ENCODE peak calls at places on chromosomes 3 and 15, in six cellular contexts. F, B, W, X, C and E are unnamed samples.

GRCh38 chr3:52240059-52240885 is 1.3 kb upstream of the TWF2 start:
- DNase-seq in F (no peak), B (peak; percentile 98), W (no peak), X (peak; percentile 61), C (peak; percentile 60), E (peak; percentile 98)

GRCh38 chr3:30145281-30145680 is 461.1 kb upstream of the TGFBR2 start:
- DNase-seq in F (no peak), B (no peak), W (no peak), X (no peak), C (no peak), E (peak; percentile 3)

GRCh38 chr15:50066202-50066601 is 52.8 kb downstream of the ATP8B4 start:
- DNase-seq in F (no peak), B (peak; percentile 95), W (no peak), X (no peak), C (peak; percentile 4), E (peak; percentile 32)

GRCh38 chr3:74214286-74214685 is 400.2 kb downstream of the CNTN3 start:
- DNase-seq in F (no peak), B (no peak), W (no peak), X (no peak), C (no peak), E (no peak)

GRCh38 chr3:99319450-99319849 is 318.9 kb upstream of the COL8A1 start:
- DNase-seq in F (no peak), B (no peak), W (no peak), X (no peak), C (no peak), E (no peak)

GRCh38 chr15:58517252-58517681 is 85.5 kb downstream of the LIPC start:
- DNase-seq in F (no peak), B (no peak), W (no peak), X (no peak), C (no peak), E (no peak)

GRCh38 chr3:138082085-138082991 is 33.1 kb downstream of the DZIP1L start:
- DNase-seq in F (no peak), B (peak; percentile 92), W (no peak), X (no peak), C (peak; percentile 75), E (peak; percentile 93)

GRCh38 chr3:75001330-75001729 is 386.9 kb upstream of the CNTN3 start:
- DNase-seq in F (no peak), B (no peak), W (no peak), X (no peak), C (no peak), E (peak; percentile 4)

GRCh38 chr3:128358156-128358895 is 108.4 kb downstream of the DNAJB8 start:
- DNase-seq in F (no peak), B (no peak), W (no peak), X (no peak), C (no peak), E (no peak)

GRCh38 chr3:188817103-188817919 is 354.5 kb upstream of the TPRG1 start:
- DNase-seq in F (no peak), B (no peak), W (no peak), X (no peak), C (peak; percentile 67), E (no peak)

GRCh38 chr3:14127516-14128161 is 2.8 kb downstream of the TMEM43 start:
- DNase-seq in F (no peak), B (no peak), W (no peak), X (peak; percentile 2), C (peak; percentile 41), E (no peak)

GRCh38 chr3:124791639-124792111 is 61.4 kb downstream of the UMPS start:
- DNase-seq in F (no peak), B (peak; percentile 100), W (no peak), X (no peak), C (no peak), E (peak; percentile 95)

GRCh38 chr3:113533534-113533892 is 1.2 kb downstream of the SIDT1 start:
- DNase-seq in F (no peak), B (no peak), W (no peak), X (no peak), C (no peak), E (no peak)

GRCh38 chr3:71258116-71258515 is 325.4 kb downstream of the FOXP1 start:
- DNase-seq in F (no peak), B (peak; percentile 26), W (no peak), X (no peak), C (no peak), E (peak; percentile 78)

GRCh38 chr15:47471020-47471419 is 246.3 kb upstream of the SEMA6D start:
- DNase-seq in F (no peak), B (no peak), W (no peak), X (no peak), C (no peak), E (peak; percentile 67)

GRCh38 chr3:115626711-115627110 is 3.4 kb downstream of the GAP43 start:
- DNase-seq in F (no peak), B (no peak), W (no peak), X (no peak), C (no peak), E (no peak)

GRCh38 chr15:68370768-68371151 is 61.2 kb downstream of the ITGA11 start:
- DNase-seq in F (no peak), B (no peak), W (no peak), X (no peak), C (no peak), E (no peak)

GRCh38 chr15:83559310-83559966 is 94.5 kb upstream of the ADAMTSL3 start:
- DNase-seq in F (peak; percentile 61), B (peak; percentile 65), W (peak; percentile 74), X (peak; percentile 73), C (peak; percentile 54), E (peak; percentile 61)

GRCh38 chr3:162390891-162391290 is 894.3 kb downstream of the OTOL1 start:
- DNase-seq in F (no peak), B (peak; percentile 46), W (no peak), X (no peak), C (no peak), E (peak; percentile 85)

GRCh38 chr15:73965094-73965729 is 26.9 kb downstream of the STOML1 start:
- DNase-seq in F (no peak), B (no peak), W (no peak), X (peak; percentile 67), C (no peak), E (no peak)

GRCh38 chr3:27667751-27668150 is 54.4 kb downstream of the EOMES start:
- DNase-seq in F (no peak), B (no peak), W (peak; percentile 13), X (no peak), C (no peak), E (no peak)

GRCh38 chr3:27670619-27671018 is 51.5 kb downstream of the EOMES start:
- DNase-seq in F (no peak), B (no peak), W (no peak), X (no peak), C (no peak), E (no peak)

GRCh38 chr3:27666708-27667107 is 55.4 kb downstream of the EOMES start:
- DNase-seq in F (peak; percentile 71), B (peak; percentile 56), W (peak; percentile 79), X (peak; percentile 87), C (no peak), E (peak; percentile 80)

GRCh38 chr3:27669505-27670085 is 52.5 kb downstream of the EOMES start:
- DNase-seq in F (no peak), B (no peak), W (no peak), X (no peak), C (no peak), E (no peak)

DNA sequence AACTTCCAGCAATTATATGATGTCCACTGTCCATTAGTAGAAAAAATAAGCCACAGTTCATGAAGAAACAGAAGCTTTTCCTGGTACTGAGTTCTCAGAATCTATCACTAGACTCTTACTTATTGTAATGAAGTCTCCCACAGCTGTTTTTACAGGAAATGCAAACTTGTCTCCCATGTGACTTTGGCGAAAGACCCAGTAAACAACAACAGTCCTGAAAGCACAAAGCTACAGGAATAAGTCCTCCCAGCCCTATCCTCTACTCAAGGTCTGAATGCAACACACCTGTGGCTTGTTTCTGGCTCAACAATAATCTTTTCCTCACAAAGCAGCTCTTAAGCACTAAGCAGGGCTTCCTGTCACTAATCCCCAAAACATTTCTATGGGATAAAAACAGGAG is 55.8 kb downstream of the EOMES start:
- DNase-seq in F (peak; percentile 6), B (peak; percentile 13), W (no peak), X (peak; percentile 49), C (no peak), E (no peak)
- H2AFZ ChIP-seq in F (peak overlapping the region; percentile 23), B (no peak overlapping the region), W (peak overlapping the region; percentile 7), X (no peak overlapping the region), C (no peak overlapping the region), E (no peak overlapping the region)

GRCh38 chr3:119352235-119352634 is 58.1 kb downstream of the ARHGAP31 start:
- DNase-seq in F (no peak), B (no peak), W (no peak), X (no peak), C (peak; percentile 70), E (peak; percentile 31)

GRCh38 chr3:119346076-119346496 is 51.9 kb downstream of the ARHGAP31 start:
- DNase-seq in F (no peak), B (peak; percentile 52), W (no peak), X (no peak), C (no peak), E (peak; percentile 75)

GRCh38 chr3:119350114-119350513 is 55.9 kb downstream of the ARHGAP31 start:
- DNase-seq in F (peak; percentile 44), B (no peak), W (peak; percentile 63), X (peak; percentile 83), C (no peak), E (no peak)

GRCh38 chr3:119347036-119347435 is 52.9 kb downstream of the ARHGAP31 start:
- DNase-seq in F (no peak), B (no peak), W (no peak), X (no peak), C (no peak), E (no peak)

GRCh38 chr3:119349353-119349752 is 55.2 kb downstream of the ARHGAP31 start:
- DNase-seq in F (peak; percentile 74), B (no peak), W (peak; percentile 58), X (peak; percentile 76), C (no peak), E (no peak)
- H2BK5ac ChIP-seq in F (no peak overlapping the region), B (no peak overlapping the region), W (peak overlapping the region; percentile 68), X (no peak overlapping the region), C (peak overlapping the region; percentile 18), E (no peak overlapping the region)

GRCh38 chr3:134370611-134371451 is 3.4 kb downstream of the AMOTL2 start:
- DNase-seq in F (no peak), B (no peak), W (no peak), X (peak; percentile 34), C (no peak), E (no peak)
- H3K23ac ChIP-seq in F (no peak overlapping the region), B (peak overlapping the region; percentile 76), W (no peak overlapping the region), X (no peak overlapping the region), C (no peak overlapping the region), E (peak overlapping the region; percentile 99)

GRCh38 chr3:50924638-50925037 is 249.9 kb downstream of the DOCK3 start:
- DNase-seq in F (no peak), B (no peak), W (no peak), X (no peak), C (peak; percentile 34), E (no peak)

GRCh38 chr3:50930371-50931208 is 255.9 kb downstream of the DOCK3 start:
- DNase-seq in F (no peak), B (no peak), W (no peak), X (no peak), C (no peak), E (no peak)

DNA sequence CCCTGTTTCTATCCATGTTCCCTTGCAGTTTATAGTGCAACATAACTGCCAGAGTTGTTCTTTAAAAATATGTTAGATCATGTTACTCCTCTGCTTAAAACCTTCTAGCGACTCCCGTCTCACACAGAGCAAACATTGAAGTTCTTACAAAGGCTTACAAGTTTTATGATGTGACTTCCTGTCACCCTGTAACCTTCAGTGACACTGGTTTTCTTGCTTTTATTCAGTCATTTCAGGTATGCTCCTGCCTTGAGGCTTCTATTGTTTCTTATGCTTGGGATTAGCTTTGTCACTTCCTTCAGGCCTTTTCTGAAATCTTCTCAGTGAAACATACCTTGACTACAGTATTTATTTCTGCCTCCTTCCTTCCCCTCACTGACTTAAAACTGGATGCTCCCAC is 252.1 kb downstream of the DOCK3 start:
- DNase-seq in F (no peak), B (no peak), W (no peak), X (no peak), C (no peak), E (no peak)
- H2AFZ ChIP-seq in F (no peak overlapping the region), B (no peak overlapping the region), W (no peak overlapping the region), X (no peak overlapping the region), C (no peak overlapping the region), E (no peak overlapping the region)